ENCODE peak calls at places on chromosomes 7 and 10, in seven cellular contexts. One of them, this sample, is unnamed.
A peak's percentile ranks its signal among the peaks of the same experiment; 100 is the strongest.

GRCh38 chr10:122490268-122490667 is 28.9 kb downstream of the HTRA1 start:
- DNase-seq in stomach: no peak
- DNase-seq in transverse colon: no peak
- DNase-seq in K562: no peak
- DNase-seq in HCT116: no peak
- DNase-seq in sigmoid colon: no peak
- DNase-seq in Panc1: no peak
- DNase-seq in this sample: no peak

GRCh38 chr10:54869022-54869421 is 68.0 kb upstream of the PCDH15 start:
- DNase-seq in stomach: no peak
- DNase-seq in transverse colon: no peak
- DNase-seq in K562: no peak
- DNase-seq in HCT116: no peak
- DNase-seq in sigmoid colon: no peak
- DNase-seq in Panc1: no peak
- DNase-seq in this sample: no peak

GRCh38 chr7:84822941-84823510 is 363.8 kb downstream of the SEMA3D start:
- DNase-seq in stomach: no peak
- DNase-seq in transverse colon: no peak
- DNase-seq in K562: no peak
- DNase-seq in HCT116: no peak
- DNase-seq in sigmoid colon: no peak
- DNase-seq in Panc1: no peak
- DNase-seq in this sample: no peak

GRCh38 chr10:47321521-47322195 is 596 bp upstream of the GDF2 start:
- DNase-seq in stomach: no peak
- DNase-seq in transverse colon: no peak
- DNase-seq in K562: no peak
- DNase-seq in HCT116: no peak
- DNase-seq in sigmoid colon: no peak
- DNase-seq in Panc1: no peak
- DNase-seq in this sample: no peak

GRCh38 chr10:75475470-75476182 is 44.2 kb downstream of the LRMDA start:
- DNase-seq in stomach: no peak
- DNase-seq in transverse colon: no peak
- DNase-seq in K562: no peak
- DNase-seq in HCT116: no peak
- DNase-seq in sigmoid colon: no peak
- DNase-seq in Panc1: no peak
- DNase-seq in this sample: no peak

GRCh38 chr10:13987472-13987871 is 343.3 kb downstream of the FRMD4A start:
- DNase-seq in stomach: no peak
- DNase-seq in transverse colon: no peak
- DNase-seq in K562: no peak
- DNase-seq in HCT116: no peak
- DNase-seq in sigmoid colon: no peak
- DNase-seq in Panc1: no peak
- DNase-seq in this sample: no peak

GRCh38 chr10:98956576-98957260 is 278.9 kb downstream of the HPSE2 start:
- DNase-seq in stomach: no peak
- DNase-seq in transverse colon: no peak
- DNase-seq in K562: no peak
- DNase-seq in HCT116: no peak
- DNase-seq in sigmoid colon: no peak
- DNase-seq in Panc1: no peak
- DNase-seq in this sample: no peak

GRCh38 chr10:55174419-55174818 is 373.4 kb upstream of the PCDH15 start:
- DNase-seq in stomach: no peak
- DNase-seq in transverse colon: no peak
- DNase-seq in K562: no peak
- DNase-seq in HCT116: no peak
- DNase-seq in sigmoid colon: no peak
- DNase-seq in Panc1: no peak
- DNase-seq in this sample: no peak

GRCh38 chr7:85688712-85689111 is 501.9 kb upstream of the SEMA3D start:
- DNase-seq in stomach: no peak
- DNase-seq in transverse colon: no peak
- DNase-seq in K562: no peak
- DNase-seq in HCT116: no peak
- DNase-seq in sigmoid colon: no peak
- DNase-seq in Panc1: no peak
- DNase-seq in this sample: no peak

GRCh38 chr10:77849039-77849664 is 77.4 kb downstream of the DLG5 start:
- DNase-seq in stomach: no peak
- DNase-seq in transverse colon: no peak
- DNase-seq in K562: peak; percentile 82
- DNase-seq in HCT116: no peak
- DNase-seq in sigmoid colon: no peak
- DNase-seq in Panc1: no peak
- DNase-seq in this sample: no peak

GRCh38 chr7:12222889-12223579 is 11.9 kb downstream of the TMEM106B start:
- DNase-seq in stomach: no peak
- DNase-seq in transverse colon: no peak
- DNase-seq in K562: no peak
- DNase-seq in HCT116: no peak
- DNase-seq in sigmoid colon: no peak
- DNase-seq in Panc1: no peak
- DNase-seq in this sample: no peak

GRCh38 chr10:1608408-1609037 is 128.8 kb downstream of the ADARB2 start:
- DNase-seq in stomach: no peak
- DNase-seq in transverse colon: no peak
- DNase-seq in K562: no peak
- DNase-seq in HCT116: no peak
- DNase-seq in sigmoid colon: no peak
- DNase-seq in Panc1: no peak
- DNase-seq in this sample: no peak

GRCh38 chr10:52229271-52229931 is 84.7 kb upstream of the DKK1 start:
- DNase-seq in stomach: no peak
- DNase-seq in transverse colon: no peak
- DNase-seq in K562: no peak
- DNase-seq in HCT116: no peak
- DNase-seq in sigmoid colon: no peak
- DNase-seq in Panc1: no peak
- DNase-seq in this sample: no peak

GRCh38 chr10:114801411-114801813 is 20.2 kb upstream of the FHIP2A start:
- DNase-seq in stomach: no peak
- DNase-seq in transverse colon: no peak
- DNase-seq in K562: no peak
- DNase-seq in HCT116: no peak
- DNase-seq in sigmoid colon: no peak
- DNase-seq in Panc1: no peak
- DNase-seq in this sample: no peak

GRCh38 chr10:130491698-130492050 is 355.5 kb downstream of the GLRX3 start:
- DNase-seq in stomach: no peak
- DNase-seq in transverse colon: no peak
- DNase-seq in K562: no peak
- DNase-seq in HCT116: no peak
- DNase-seq in sigmoid colon: peak; percentile 7
- DNase-seq in Panc1: no peak
- DNase-seq in this sample: no peak

GRCh38 chr10:118256825-118257570 is 85.1 kb downstream of the FAM204A start:
- DNase-seq in stomach: no peak
- DNase-seq in transverse colon: no peak
- DNase-seq in K562: no peak
- DNase-seq in HCT116: no peak
- DNase-seq in sigmoid colon: no peak
- DNase-seq in Panc1: no peak
- DNase-seq in this sample: no peak

GRCh38 chr7:27099224-27099838 is 3.2 kb downstream of the HOXA2 start:
- DNase-seq in stomach: no peak
- DNase-seq in transverse colon: no peak
- DNase-seq in K562: no peak
- DNase-seq in HCT116: no peak
- DNase-seq in sigmoid colon: no peak
- DNase-seq in Panc1: no peak
- DNase-seq in this sample: no peak

GRCh38 chr10:48605264-48605615 is 367 bp upstream of the ARHGAP22 start:
- DNase-seq in stomach: no peak
- DNase-seq in transverse colon: no peak
- DNase-seq in K562: no peak
- DNase-seq in HCT116: no peak
- DNase-seq in sigmoid colon: no peak
- DNase-seq in Panc1: no peak
- DNase-seq in this sample: no peak

GRCh38 chr10:7890802-7891201 is 72.5 kb downstream of the TAF3 start:
- DNase-seq in stomach: no peak
- DNase-seq in transverse colon: no peak
- DNase-seq in K562: no peak
- DNase-seq in HCT116: no peak
- DNase-seq in sigmoid colon: no peak
- DNase-seq in Panc1: no peak
- DNase-seq in this sample: no peak

GRCh38 chr10:60963441-60964256 is 19.7 kb upstream of the RHOBTB1 start:
- DNase-seq in stomach: no peak
- DNase-seq in transverse colon: no peak
- DNase-seq in K562: no peak
- DNase-seq in HCT116: no peak
- DNase-seq in sigmoid colon: no peak
- DNase-seq in Panc1: no peak
- DNase-seq in this sample: no peak

GRCh38 chr10:13628661-13629060 is 41.9 kb downstream of the PRPF18 start:
- DNase-seq in stomach: no peak
- DNase-seq in transverse colon: no peak
- DNase-seq in K562: no peak
- DNase-seq in HCT116: no peak
- DNase-seq in sigmoid colon: no peak
- DNase-seq in Panc1: no peak
- DNase-seq in this sample: no peak

GRCh38 chr7:149867762-149868637 is 5.8 kb upstream of the ATP6V0E2 start:
- DNase-seq in stomach: no peak
- DNase-seq in transverse colon: no peak
- DNase-seq in K562: no peak
- DNase-seq in HCT116: no peak
- DNase-seq in sigmoid colon: no peak
- DNase-seq in Panc1: no peak
- DNase-seq in this sample: no peak

GRCh38 chr10:35412336-35412735 is 76.0 kb downstream of the CCNY start:
- DNase-seq in stomach: no peak
- DNase-seq in transverse colon: no peak
- DNase-seq in K562: no peak
- DNase-seq in HCT116: no peak
- DNase-seq in sigmoid colon: peak; percentile 27
- DNase-seq in Panc1: no peak
- DNase-seq in this sample: no peak

GRCh38 chr7:2471396-2471795 is 4.8 kb downstream of the GRIFIN start:
- DNase-seq in stomach: no peak
- DNase-seq in transverse colon: no peak
- DNase-seq in K562: no peak
- DNase-seq in HCT116: no peak
- DNase-seq in sigmoid colon: peak; percentile 86
- DNase-seq in Panc1: no peak
- DNase-seq in this sample: no peak

GRCh38 chr10:113021268-113022028 is 71.4 kb downstream of the TCF7L2 start:
- DNase-seq in stomach: peak; percentile 74
- DNase-seq in transverse colon: no peak
- DNase-seq in K562: no peak
- DNase-seq in HCT116: no peak
- DNase-seq in sigmoid colon: peak; percentile 58
- DNase-seq in Panc1: no peak
- DNase-seq in this sample: no peak

GRCh38 chr7:33932832-33933468 is 27.6 kb downstream of the BMPER start:
- DNase-seq in stomach: peak; percentile 84
- DNase-seq in transverse colon: peak; percentile 76
- DNase-seq in K562: peak; percentile 73
- DNase-seq in HCT116: peak; percentile 66
- DNase-seq in sigmoid colon: peak; percentile 91
- DNase-seq in Panc1: peak; percentile 84
- DNase-seq in this sample: peak; percentile 83
- H3K4me3 ChIP-seq in stomach: no peak overlapping the region
- H3K4me3 ChIP-seq in transverse colon: no peak overlapping the region
- H3K4me3 ChIP-seq in K562: no peak overlapping the region
- H3K4me3 ChIP-seq in HCT116: no peak overlapping the region
- H3K4me3 ChIP-seq in sigmoid colon: peak overlapping the region; percentile 3
- H3K4me3 ChIP-seq in Panc1: peak overlapping the region; percentile 7
- H3K4me3 ChIP-seq in this sample: peak overlapping the region; percentile 63

DNA sequence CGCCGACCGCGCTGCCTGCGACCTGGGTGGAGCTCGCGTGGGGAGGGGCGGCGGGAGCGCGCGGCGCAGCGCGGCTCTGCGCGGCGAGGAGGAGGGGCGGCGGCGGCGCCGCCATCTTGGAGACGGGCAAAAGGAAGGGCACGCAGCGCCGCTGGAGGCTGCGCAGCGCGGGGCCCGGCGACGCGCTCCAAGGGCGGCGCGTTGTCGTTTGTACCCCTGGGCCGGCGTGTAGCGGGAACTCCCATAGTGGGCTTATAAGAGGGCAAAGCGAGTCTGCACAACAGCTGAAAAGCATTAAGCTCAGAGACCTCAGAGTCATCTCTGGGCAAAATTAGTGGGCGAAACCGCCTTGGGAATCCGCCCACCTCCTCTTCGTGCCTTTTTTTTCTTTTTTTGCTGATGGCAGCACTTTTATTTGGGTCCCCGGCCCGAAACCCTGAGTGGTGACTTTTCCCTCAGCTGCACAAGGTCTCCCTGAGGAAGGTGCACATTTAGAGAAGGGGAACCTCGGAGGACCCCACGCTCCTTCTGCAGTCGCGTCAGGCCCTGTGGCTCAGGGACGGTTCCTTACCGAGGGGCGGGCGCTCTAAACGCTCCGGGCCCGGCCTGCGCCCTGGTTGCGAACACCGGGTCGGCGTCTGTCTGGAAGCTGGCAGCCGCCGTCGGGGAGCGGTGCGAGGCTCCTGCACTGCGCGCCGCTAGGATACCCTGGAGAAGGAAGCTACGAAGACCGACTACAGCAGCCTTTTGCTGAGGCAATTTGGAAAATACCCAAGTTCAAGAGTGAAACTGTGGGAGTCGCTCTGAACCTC is 423 bp upstream of the MCMBP start:
- DNase-seq in stomach: peak; percentile 89
- DNase-seq in transverse colon: peak; percentile 91
- DNase-seq in K562: peak; percentile 17
- DNase-seq in HCT116: peak; percentile 84
- DNase-seq in sigmoid colon: peak; percentile 92
- DNase-seq in Panc1: peak; percentile 57
- DNase-seq in this sample: no peak
- TF ChIP-seq POLR2AphosphoS5 in stomach: peak; percentile 30
- TF ChIP-seq POLR2AphosphoS5 in transverse colon: peak; percentile 69
- TF ChIP-seq POLR2AphosphoS5 in K562: peak; percentile 46
- TF ChIP-seq POLR2AphosphoS5 in HCT116: peak; percentile 94
- TF ChIP-seq POLR2AphosphoS5 in sigmoid colon: peak; percentile 73
- TF ChIP-seq POLR2AphosphoS5 in Panc1: peak; percentile 78
- TF ChIP-seq POLR2AphosphoS5 in this sample: peak; percentile 78

DNA sequence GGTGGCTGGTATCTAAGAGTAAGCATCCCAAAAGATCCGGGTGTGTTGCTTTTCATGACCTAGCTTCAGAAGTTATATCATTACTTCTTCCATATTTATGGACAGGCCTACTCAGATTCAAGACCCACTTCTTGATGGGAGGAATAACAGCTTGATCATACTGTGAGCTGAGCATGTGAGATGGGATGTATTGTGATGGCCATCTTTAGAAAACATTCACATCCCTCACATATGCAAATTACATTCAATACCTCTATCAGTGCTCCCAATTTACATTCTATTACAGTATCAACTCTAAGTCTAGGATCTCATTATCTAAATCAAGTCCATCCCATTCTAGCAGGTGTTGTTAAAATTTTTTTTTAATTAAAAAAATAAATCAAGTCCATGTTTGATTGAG is 99.8 kb upstream of the OIT3 start:
- DNase-seq in stomach: no peak
- DNase-seq in transverse colon: no peak
- DNase-seq in K562: no peak
- DNase-seq in HCT116: no peak
- DNase-seq in sigmoid colon: no peak
- DNase-seq in Panc1: no peak
- DNase-seq in this sample: no peak
- H3K4me3 ChIP-seq in stomach: no peak overlapping the region
- H3K4me3 ChIP-seq in transverse colon: no peak overlapping the region
- H3K4me3 ChIP-seq in K562: no peak overlapping the region
- H3K4me3 ChIP-seq in HCT116: no peak overlapping the region
- H3K4me3 ChIP-seq in sigmoid colon: no peak overlapping the region
- H3K4me3 ChIP-seq in Panc1: no peak overlapping the region
- H3K4me3 ChIP-seq in this sample: no peak overlapping the region

GRCh38 chr10:93380043-93380565 is 102.0 kb downstream of the MYOF start:
- DNase-seq in stomach: no peak
- DNase-seq in transverse colon: no peak
- DNase-seq in K562: no peak
- DNase-seq in HCT116: no peak
- DNase-seq in sigmoid colon: no peak
- DNase-seq in Panc1: no peak
- DNase-seq in this sample: no peak
- TF ChIP-seq POLR2AphosphoS5 in stomach: no peak
- TF ChIP-seq POLR2AphosphoS5 in transverse colon: no peak
- TF ChIP-seq POLR2AphosphoS5 in K562: no peak
- TF ChIP-seq POLR2AphosphoS5 in HCT116: no peak
- TF ChIP-seq POLR2AphosphoS5 in sigmoid colon: no peak
- TF ChIP-seq POLR2AphosphoS5 in Panc1: no peak
- TF ChIP-seq POLR2AphosphoS5 in this sample: no peak